ENCODE peak calls at places on chromosomes 3 and 15, in nine cellular contexts. One of them, this sample, is unnamed.

GRCh38 chr3:118181274-118181673 is 853.4 kb downstream of the IGSF11 start:
- DNase-seq in CD8-positive, alpha-beta memory T cell: no peak
- DNase-seq in heart right ventricle: no peak
- DNase-seq in NB4: no peak
- DNase-seq in testis: no peak
- DNase-seq in WERI-Rb-1: no peak
- DNase-seq in spleen: no peak
- DNase-seq in psoas muscle: no peak
- DNase-seq in body of pancreas: no peak
- DNase-seq in this sample: no peak

GRCh38 chr15:94119923-94120775 is 111.2 kb upstream of the MCTP2 start:
- DNase-seq in CD8-positive, alpha-beta memory T cell: peak; percentile 30
- DNase-seq in NB4: peak; percentile 88
- DNase-seq in testis: peak; percentile 82
- DNase-seq in psoas muscle: peak; percentile 25
- DNase-seq in heart right ventricle: peak; percentile 73
- DNase-seq in WERI-Rb-1: peak; percentile 48
- DNase-seq in body of pancreas: peak; percentile 69
- DNase-seq in spleen: no peak
- DNase-seq in this sample: peak; percentile 80

GRCh38 chr3:51942603-51943450 is 664 bp downstream of the PARP3 start:
- DNase-seq in testis: no peak
- DNase-seq in CD8-positive, alpha-beta memory T cell: peak; percentile 35
- DNase-seq in spleen: peak; percentile 89
- DNase-seq in heart right ventricle: peak; percentile 62
- DNase-seq in NB4: peak; percentile 58
- DNase-seq in WERI-Rb-1: peak; percentile 66
- DNase-seq in body of pancreas: peak; percentile 38
- DNase-seq in psoas muscle: peak; percentile 71
- DNase-seq in this sample: peak; percentile 47

GRCh38 chr3:35383719-35384555 is 255.4 kb upstream of the ARPP21 start:
- DNase-seq in CD8-positive, alpha-beta memory T cell: no peak
- DNase-seq in WERI-Rb-1: peak; percentile 39
- DNase-seq in spleen: no peak
- DNase-seq in psoas muscle: no peak
- DNase-seq in body of pancreas: no peak
- DNase-seq in testis: no peak
- DNase-seq in NB4: no peak
- DNase-seq in heart right ventricle: no peak
- DNase-seq in this sample: no peak

GRCh38 chr3:162391301-162391700 is 894.7 kb downstream of the OTOL1 start:
- DNase-seq in NB4: no peak
- DNase-seq in heart right ventricle: no peak
- DNase-seq in testis: no peak
- DNase-seq in CD8-positive, alpha-beta memory T cell: no peak
- DNase-seq in WERI-Rb-1: no peak
- DNase-seq in spleen: no peak
- DNase-seq in psoas muscle: no peak
- DNase-seq in body of pancreas: no peak
- DNase-seq in this sample: peak; percentile 72

GRCh38 chr3:51929420-51930003 is 12.2 kb downstream of the RRP9 start:
- DNase-seq in spleen: no peak
- DNase-seq in testis: no peak
- DNase-seq in body of pancreas: no peak
- DNase-seq in WERI-Rb-1: no peak
- DNase-seq in NB4: peak; percentile 57
- DNase-seq in CD8-positive, alpha-beta memory T cell: no peak
- DNase-seq in heart right ventricle: no peak
- DNase-seq in psoas muscle: no peak
- DNase-seq in this sample: no peak

GRCh38 chr15:48559270-48559669 is 86.2 kb downstream of the FBN1 start:
- DNase-seq in WERI-Rb-1: no peak
- DNase-seq in testis: peak; percentile 64
- DNase-seq in body of pancreas: no peak
- DNase-seq in psoas muscle: peak; percentile 28
- DNase-seq in NB4: no peak
- DNase-seq in heart right ventricle: no peak
- DNase-seq in spleen: no peak
- DNase-seq in CD8-positive, alpha-beta memory T cell: no peak
- DNase-seq in this sample: peak; percentile 82

GRCh38 chr3:128549283-128550112 is 56.5 kb upstream of the GATA2 start:
- DNase-seq in heart right ventricle: peak; percentile 89
- DNase-seq in WERI-Rb-1: no peak
- DNase-seq in CD8-positive, alpha-beta memory T cell: no peak
- DNase-seq in psoas muscle: peak; percentile 56
- DNase-seq in spleen: no peak
- DNase-seq in NB4: no peak
- DNase-seq in body of pancreas: no peak
- DNase-seq in testis: no peak
- DNase-seq in this sample: peak; percentile 68

GRCh38 chr15:70974004-70974832 is 81.6 kb downstream of the LRRC49 start:
- DNase-seq in WERI-Rb-1: no peak
- DNase-seq in body of pancreas: no peak
- DNase-seq in testis: no peak
- DNase-seq in spleen: no peak
- DNase-seq in psoas muscle: no peak
- DNase-seq in CD8-positive, alpha-beta memory T cell: no peak
- DNase-seq in heart right ventricle: no peak
- DNase-seq in NB4: peak; percentile 47
- DNase-seq in this sample: peak; percentile 58

GRCh38 chr3:16174976-16175901 is 759 bp downstream of the GALNT15 start:
- DNase-seq in WERI-Rb-1: no peak
- DNase-seq in CD8-positive, alpha-beta memory T cell: no peak
- DNase-seq in psoas muscle: peak; percentile 39
- DNase-seq in heart right ventricle: no peak
- DNase-seq in NB4: no peak
- DNase-seq in body of pancreas: no peak
- DNase-seq in testis: no peak
- DNase-seq in spleen: no peak
- DNase-seq in this sample: peak; percentile 33
- H3K4me3 ChIP-seq in WERI-Rb-1: no peak overlapping the region
- H3K4me3 ChIP-seq in CD8-positive, alpha-beta memory T cell: no peak overlapping the region
- H3K4me3 ChIP-seq in psoas muscle: peak overlapping the region; percentile 55
- H3K4me3 ChIP-seq in heart right ventricle: peak overlapping the region; percentile 24
- H3K4me3 ChIP-seq in NB4: no peak overlapping the region
- H3K4me3 ChIP-seq in body of pancreas: no peak overlapping the region
- H3K4me3 ChIP-seq in testis: peak overlapping the region; percentile 12
- H3K4me3 ChIP-seq in spleen: peak overlapping the region; percentile 49
- H3K4me3 ChIP-seq in this sample: peak overlapping the region; percentile 52

GRCh38 chr3:165455360-165455759 is 259.2 kb upstream of the SLITRK3 start:
- DNase-seq in psoas muscle: no peak
- DNase-seq in WERI-Rb-1: no peak
- DNase-seq in heart right ventricle: no peak
- DNase-seq in spleen: no peak
- DNase-seq in body of pancreas: no peak
- DNase-seq in NB4: no peak
- DNase-seq in CD8-positive, alpha-beta memory T cell: no peak
- DNase-seq in testis: no peak
- DNase-seq in this sample: no peak
- H3K4me3 ChIP-seq in psoas muscle: no peak overlapping the region
- H3K4me3 ChIP-seq in WERI-Rb-1: no peak overlapping the region
- H3K4me3 ChIP-seq in heart right ventricle: no peak overlapping the region
- H3K4me3 ChIP-seq in spleen: no peak overlapping the region
- H3K4me3 ChIP-seq in body of pancreas: no peak overlapping the region
- H3K4me3 ChIP-seq in NB4: no peak overlapping the region
- H3K4me3 ChIP-seq in CD8-positive, alpha-beta memory T cell: no peak overlapping the region
- H3K4me3 ChIP-seq in testis: no peak overlapping the region
- H3K4me3 ChIP-seq in this sample: no peak overlapping the region

GRCh38 chr3:111277226-111277625 is 205.6 kb downstream of the NECTIN3 start:
- DNase-seq in WERI-Rb-1: no peak
- DNase-seq in NB4: peak; percentile 1
- DNase-seq in psoas muscle: no peak
- DNase-seq in body of pancreas: no peak
- DNase-seq in spleen: no peak
- DNase-seq in CD8-positive, alpha-beta memory T cell: no peak
- DNase-seq in testis: peak; percentile 21
- DNase-seq in heart right ventricle: no peak
- DNase-seq in this sample: peak; percentile 57
- H3K4me3 ChIP-seq in WERI-Rb-1: no peak overlapping the region
- H3K4me3 ChIP-seq in NB4: no peak overlapping the region
- H3K4me3 ChIP-seq in psoas muscle: no peak overlapping the region
- H3K4me3 ChIP-seq in body of pancreas: no peak overlapping the region
- H3K4me3 ChIP-seq in spleen: no peak overlapping the region
- H3K4me3 ChIP-seq in CD8-positive, alpha-beta memory T cell: no peak overlapping the region
- H3K4me3 ChIP-seq in testis: no peak overlapping the region
- H3K4me3 ChIP-seq in heart right ventricle: no peak overlapping the region
- H3K4me3 ChIP-seq in this sample: no peak overlapping the region

DNA sequence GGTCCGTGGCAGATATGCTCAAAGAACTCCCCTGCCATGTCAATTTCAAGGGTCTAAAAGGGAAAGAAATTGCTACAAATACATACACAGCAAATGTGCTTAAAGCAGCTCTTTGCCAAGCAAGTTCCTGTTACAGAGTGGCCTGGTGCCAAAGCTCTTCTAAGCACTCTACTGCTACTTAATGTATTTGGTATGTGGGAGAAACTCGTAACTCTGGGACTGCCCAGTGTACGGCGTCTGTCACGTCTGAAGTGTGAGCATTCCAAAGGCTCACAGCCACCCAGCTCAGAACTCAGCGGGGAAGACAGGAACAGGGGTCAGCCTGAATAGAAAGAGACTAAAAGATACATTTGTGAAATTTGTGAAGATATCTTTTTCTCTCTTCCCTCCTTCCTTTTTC is 54.6 kb downstream of the RBMS3 start:
- DNase-seq in body of pancreas: peak; percentile 57
- DNase-seq in heart right ventricle: peak; percentile 87
- DNase-seq in testis: peak; percentile 81
- DNase-seq in psoas muscle: peak; percentile 59
- DNase-seq in CD8-positive, alpha-beta memory T cell: no peak
- DNase-seq in spleen: peak; percentile 67
- DNase-seq in WERI-Rb-1: no peak
- DNase-seq in NB4: no peak
- DNase-seq in this sample: peak; percentile 98
- H3K4me3 ChIP-seq in body of pancreas: no peak overlapping the region
- H3K4me3 ChIP-seq in heart right ventricle: no peak overlapping the region
- H3K4me3 ChIP-seq in testis: no peak overlapping the region
- H3K4me3 ChIP-seq in psoas muscle: peak overlapping the region; percentile 58
- H3K4me3 ChIP-seq in CD8-positive, alpha-beta memory T cell: no peak overlapping the region
- H3K4me3 ChIP-seq in spleen: no peak overlapping the region
- H3K4me3 ChIP-seq in WERI-Rb-1: no peak overlapping the region
- H3K4me3 ChIP-seq in NB4: no peak overlapping the region
- H3K4me3 ChIP-seq in this sample: peak overlapping the region; percentile 34

DNA sequence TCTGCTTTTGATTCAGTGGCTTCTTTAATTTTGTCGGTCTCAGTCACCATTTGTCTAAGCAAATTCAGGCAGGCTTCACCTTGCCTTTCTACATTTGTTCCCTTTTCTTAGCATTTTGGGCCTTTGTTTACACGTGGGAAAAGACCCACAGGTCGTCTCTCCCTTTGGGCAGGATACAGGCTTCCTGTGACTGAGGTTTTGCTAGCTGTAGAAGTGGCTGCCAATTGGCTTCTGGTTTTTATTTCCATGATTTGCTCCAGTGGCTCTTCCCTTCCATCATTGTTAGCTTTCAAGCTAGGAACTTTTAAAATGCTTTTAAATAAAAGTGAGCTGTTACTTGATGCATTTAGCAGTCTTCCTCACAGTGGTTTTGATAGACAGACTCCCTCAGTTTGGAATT is 37.3 kb downstream of the MLH1 start:
- DNase-seq in testis: no peak
- DNase-seq in WERI-Rb-1: no peak
- DNase-seq in NB4: no peak
- DNase-seq in CD8-positive, alpha-beta memory T cell: no peak
- DNase-seq in heart right ventricle: peak; percentile 46
- DNase-seq in spleen: no peak
- DNase-seq in psoas muscle: no peak
- DNase-seq in body of pancreas: no peak
- DNase-seq in this sample: no peak
- H3K4me3 ChIP-seq in testis: no peak overlapping the region
- H3K4me3 ChIP-seq in WERI-Rb-1: no peak overlapping the region
- H3K4me3 ChIP-seq in NB4: no peak overlapping the region
- H3K4me3 ChIP-seq in CD8-positive, alpha-beta memory T cell: no peak overlapping the region
- H3K4me3 ChIP-seq in heart right ventricle: no peak overlapping the region
- H3K4me3 ChIP-seq in spleen: no peak overlapping the region
- H3K4me3 ChIP-seq in psoas muscle: no peak overlapping the region
- H3K4me3 ChIP-seq in body of pancreas: no peak overlapping the region
- H3K4me3 ChIP-seq in this sample: no peak overlapping the region

GRCh38 chr3:46861996-46862688 is 1.1 kb downstream of the MYL3 start:
- DNase-seq in NB4: no peak
- DNase-seq in spleen: peak; percentile 38
- DNase-seq in body of pancreas: no peak
- DNase-seq in testis: peak; percentile 9
- DNase-seq in psoas muscle: peak; percentile 15
- DNase-seq in WERI-Rb-1: no peak
- DNase-seq in heart right ventricle: peak; percentile 3
- DNase-seq in CD8-positive, alpha-beta memory T cell: no peak
- DNase-seq in this sample: no peak

GRCh38 chr3:46860381-46861292 is 2.6 kb downstream of the MYL3 start:
- DNase-seq in WERI-Rb-1: peak; percentile 65
- DNase-seq in testis: peak; percentile 17
- DNase-seq in heart right ventricle: peak; percentile 54
- DNase-seq in NB4: peak; percentile 36
- DNase-seq in body of pancreas: no peak
- DNase-seq in CD8-positive, alpha-beta memory T cell: no peak
- DNase-seq in spleen: peak; percentile 67
- DNase-seq in psoas muscle: peak; percentile 55
- DNase-seq in this sample: no peak

GRCh38 chr3:46863261-46863782 is at the start of gene MYL3:
- DNase-seq in WERI-Rb-1: no peak
- DNase-seq in heart right ventricle: peak; percentile 85
- DNase-seq in body of pancreas: no peak
- DNase-seq in CD8-positive, alpha-beta memory T cell: no peak
- DNase-seq in testis: no peak
- DNase-seq in psoas muscle: peak; percentile 16
- DNase-seq in spleen: peak; percentile 24
- DNase-seq in NB4: no peak
- DNase-seq in this sample: no peak

GRCh38 chr3:46862689-46863020 is 589 bp downstream of the MYL3 start:
- DNase-seq in CD8-positive, alpha-beta memory T cell: no peak
- DNase-seq in spleen: peak; percentile 41
- DNase-seq in testis: no peak
- DNase-seq in NB4: no peak
- DNase-seq in psoas muscle: no peak
- DNase-seq in heart right ventricle: peak; percentile 3
- DNase-seq in WERI-Rb-1: no peak
- DNase-seq in body of pancreas: no peak
- DNase-seq in this sample: no peak

GRCh38 chr3:46861293-46861995 is 1.8 kb downstream of the MYL3 start:
- DNase-seq in CD8-positive, alpha-beta memory T cell: no peak
- DNase-seq in heart right ventricle: peak; percentile 81
- DNase-seq in body of pancreas: no peak
- DNase-seq in testis: peak; percentile 11
- DNase-seq in psoas muscle: peak; percentile 42
- DNase-seq in WERI-Rb-1: no peak
- DNase-seq in spleen: peak; percentile 47
- DNase-seq in NB4: no peak
- DNase-seq in this sample: no peak
- H3K4me3 ChIP-seq in CD8-positive, alpha-beta memory T cell: no peak overlapping the region
- H3K4me3 ChIP-seq in heart right ventricle: peak overlapping the region; percentile 60
- H3K4me3 ChIP-seq in body of pancreas: no peak overlapping the region
- H3K4me3 ChIP-seq in testis: no peak overlapping the region
- H3K4me3 ChIP-seq in psoas muscle: peak overlapping the region; percentile 53
- H3K4me3 ChIP-seq in WERI-Rb-1: no peak overlapping the region
- H3K4me3 ChIP-seq in spleen: no peak overlapping the region
- H3K4me3 ChIP-seq in NB4: no peak overlapping the region
- H3K4me3 ChIP-seq in this sample: no peak overlapping the region

This sample was measured in fibroblast of lung.